ENCODE peak calls at places on chromosomes 5 and 9, in five cellular contexts. One of them, this sample, is unnamed.

GRCh38 chr9:135087489-135087791 is at the start of gene OLFM1:
- DNase-seq in astrocyte of the cerebellum: no peak
- DNase-seq in BE2C: peak; percentile 92
- DNase-seq in fibroblast of villous mesenchyme: peak; percentile 47
- DNase-seq in astrocyte: peak; percentile 41
- DNase-seq in this sample: peak; percentile 46

GRCh38 chr9:128055222-128056040 is 11.7 kb downstream of the NAIF1 start:
- DNase-seq in astrocyte of the cerebellum: no peak
- DNase-seq in BE2C: no peak
- DNase-seq in fibroblast of villous mesenchyme: peak; percentile 67
- DNase-seq in astrocyte: no peak
- DNase-seq in this sample: no peak

GRCh38 chr5:543755-544674 is 19.8 kb upstream of the SLC9A3 start:
- DNase-seq in astrocyte of the cerebellum: no peak
- DNase-seq in BE2C: peak; percentile 4
- DNase-seq in fibroblast of villous mesenchyme: no peak
- DNase-seq in astrocyte: no peak
- DNase-seq in this sample: no peak

GRCh38 chr9:134967547-134967930 is 49.8 kb upstream of the FCN1 start:
- DNase-seq in astrocyte of the cerebellum: no peak
- DNase-seq in BE2C: peak; percentile 65
- DNase-seq in fibroblast of villous mesenchyme: no peak
- DNase-seq in astrocyte: no peak
- DNase-seq in this sample: peak; percentile 6

GRCh38 chr5:76441101-76441500 is 38.0 kb downstream of the IQGAP2 start:
- DNase-seq in astrocyte of the cerebellum: no peak
- DNase-seq in BE2C: no peak
- DNase-seq in fibroblast of villous mesenchyme: no peak
- DNase-seq in astrocyte: no peak
- DNase-seq in this sample: no peak

GRCh38 chr9:121172726-121173487 is 28.8 kb downstream of the RAB14 start:
- DNase-seq in astrocyte of the cerebellum: no peak
- DNase-seq in BE2C: no peak
- DNase-seq in fibroblast of villous mesenchyme: no peak
- DNase-seq in astrocyte: no peak
- DNase-seq in this sample: peak; percentile 25

GRCh38 chr5:39441838-39442237 is 17.1 kb upstream of the DAB2 start:
- DNase-seq in astrocyte of the cerebellum: no peak
- DNase-seq in BE2C: no peak
- DNase-seq in fibroblast of villous mesenchyme: no peak
- DNase-seq in astrocyte: no peak
- DNase-seq in this sample: no peak

GRCh38 chr5:165410476-165410875 is 1905.1 kb downstream of the MAT2B start:
- DNase-seq in astrocyte of the cerebellum: no peak
- DNase-seq in BE2C: no peak
- DNase-seq in fibroblast of villous mesenchyme: no peak
- DNase-seq in astrocyte: no peak
- DNase-seq in this sample: no peak

GRCh38 chr5:180026320-180026719 is 45.2 kb downstream of the RNF130 start:
- DNase-seq in astrocyte of the cerebellum: peak; percentile 60
- DNase-seq in BE2C: no peak
- DNase-seq in fibroblast of villous mesenchyme: peak; percentile 16
- DNase-seq in astrocyte: peak; percentile 82
- DNase-seq in this sample: peak; percentile 67

GRCh38 chr5:110903966-110904365 is 165.2 kb downstream of the SLC25A46 start:
- DNase-seq in astrocyte of the cerebellum: no peak
- DNase-seq in BE2C: no peak
- DNase-seq in fibroblast of villous mesenchyme: peak; percentile 43
- DNase-seq in astrocyte: peak; percentile 67
- DNase-seq in this sample: no peak

GRCh38 chr9:129483467-129484324 is 137.2 kb downstream of the C9orf50 start:
- DNase-seq in astrocyte of the cerebellum: peak; percentile 70
- DNase-seq in BE2C: peak; percentile 55
- DNase-seq in fibroblast of villous mesenchyme: peak; percentile 97
- DNase-seq in astrocyte: peak; percentile 87
- DNase-seq in this sample: peak; percentile 85

GRCh38 chr5:82360043-82360442 is 81.9 kb upstream of the RPS23 start:
- DNase-seq in astrocyte of the cerebellum: no peak
- DNase-seq in BE2C: no peak
- DNase-seq in fibroblast of villous mesenchyme: no peak
- DNase-seq in astrocyte: no peak
- DNase-seq in this sample: no peak

GRCh38 chr5:38039091-38039490 is 199.2 kb upstream of the GDNF start:
- DNase-seq in astrocyte of the cerebellum: no peak
- DNase-seq in BE2C: no peak
- DNase-seq in fibroblast of villous mesenchyme: no peak
- DNase-seq in astrocyte: no peak
- DNase-seq in this sample: no peak

GRCh38 chr5:38032149-38032548 is 192.3 kb upstream of the GDNF start:
- DNase-seq in astrocyte of the cerebellum: no peak
- DNase-seq in BE2C: no peak
- DNase-seq in fibroblast of villous mesenchyme: no peak
- DNase-seq in astrocyte: no peak
- DNase-seq in this sample: no peak

GRCh38 chr5:38039826-38040225 is 200.0 kb upstream of the GDNF start:
- DNase-seq in astrocyte of the cerebellum: no peak
- DNase-seq in BE2C: no peak
- DNase-seq in fibroblast of villous mesenchyme: no peak
- DNase-seq in astrocyte: no peak
- DNase-seq in this sample: no peak

DNA sequence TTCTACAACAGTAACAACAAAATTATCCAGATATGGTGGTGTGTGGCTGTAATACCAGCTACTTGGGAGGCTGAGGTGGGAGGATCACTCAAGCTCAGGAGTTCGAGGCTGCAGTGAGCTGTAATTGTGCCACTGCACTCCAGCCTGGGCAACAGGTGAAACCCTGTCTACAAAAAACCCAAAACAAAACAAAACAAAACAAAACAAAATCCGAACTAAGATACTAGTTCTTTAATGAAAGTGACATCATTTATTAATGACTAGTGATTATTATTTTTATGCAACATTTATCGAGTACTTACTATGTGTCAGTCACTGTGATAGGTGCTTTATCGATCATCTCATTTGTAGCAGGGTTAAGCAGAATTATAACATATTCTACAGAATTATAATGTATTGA is 196.9 kb upstream of the GDNF start:
- DNase-seq in astrocyte of the cerebellum: no peak
- DNase-seq in BE2C: no peak
- DNase-seq in fibroblast of villous mesenchyme: no peak
- DNase-seq in astrocyte: no peak
- DNase-seq in this sample: no peak
- TF ChIP-seq CTCF in astrocyte of the cerebellum: no peak
- TF ChIP-seq CTCF in BE2C: no peak
- TF ChIP-seq CTCF in fibroblast of villous mesenchyme: no peak
- TF ChIP-seq CTCF in astrocyte: no peak
- TF ChIP-seq CTCF in this sample: no peak

GRCh38 chr5:43520615-43521014 is 5.7 kb upstream of the C5orf34 start:
- DNase-seq in astrocyte of the cerebellum: no peak
- DNase-seq in BE2C: no peak
- DNase-seq in fibroblast of villous mesenchyme: no peak
- DNase-seq in astrocyte: no peak
- DNase-seq in this sample: no peak

GRCh38 chr5:43515678-43516048 is 715 bp upstream of the C5orf34 start:
- DNase-seq in astrocyte of the cerebellum: no peak
- DNase-seq in BE2C: no peak
- DNase-seq in fibroblast of villous mesenchyme: no peak
- DNase-seq in astrocyte: no peak
- DNase-seq in this sample: no peak

GRCh38 chr5:43514471-43514815 is 505 bp downstream of the C5orf34 start:
- DNase-seq in astrocyte of the cerebellum: peak; percentile 76
- DNase-seq in BE2C: peak; percentile 21
- DNase-seq in fibroblast of villous mesenchyme: peak; percentile 72
- DNase-seq in astrocyte: peak; percentile 86
- DNase-seq in this sample: peak; percentile 87

GRCh38 chr5:43514816-43515677 is at the start of gene C5orf34:
- DNase-seq in astrocyte of the cerebellum: peak; percentile 87
- DNase-seq in BE2C: peak; percentile 97
- DNase-seq in fibroblast of villous mesenchyme: peak; percentile 96
- DNase-seq in astrocyte: peak; percentile 88
- DNase-seq in this sample: peak; percentile 94
- TF ChIP-seq CTCF in astrocyte of the cerebellum: no peak
- TF ChIP-seq CTCF in BE2C: no peak
- TF ChIP-seq CTCF in fibroblast of villous mesenchyme: no peak
- TF ChIP-seq CTCF in astrocyte: no peak
- TF ChIP-seq CTCF in this sample: no peak

DNA sequence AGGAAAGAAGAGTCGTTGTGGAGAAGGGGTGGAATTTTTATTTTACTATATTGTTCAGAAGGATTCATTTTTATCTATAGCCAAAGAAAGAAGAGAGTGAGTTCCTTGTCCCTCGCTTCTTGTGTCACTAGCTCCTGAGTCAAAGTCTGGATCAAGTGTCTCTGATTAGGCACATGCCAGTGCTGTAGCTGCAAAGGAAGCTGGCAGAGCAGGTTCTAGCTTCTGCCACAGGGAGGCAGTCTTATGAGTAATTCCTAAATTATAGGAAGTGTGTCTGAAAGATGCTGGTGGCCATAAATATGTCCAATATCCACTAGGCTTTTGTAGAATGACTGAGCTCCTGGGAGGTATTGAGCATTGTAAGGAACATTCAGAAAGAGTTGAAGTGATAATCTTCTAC is 84.7 kb downstream of the DOCK2 start:
- DNase-seq in astrocyte of the cerebellum: no peak
- DNase-seq in BE2C: no peak
- DNase-seq in fibroblast of villous mesenchyme: no peak
- DNase-seq in astrocyte: no peak
- DNase-seq in this sample: no peak
- TF ChIP-seq CTCF in astrocyte of the cerebellum: no peak
- TF ChIP-seq CTCF in BE2C: no peak
- TF ChIP-seq CTCF in fibroblast of villous mesenchyme: peak; percentile 8
- TF ChIP-seq CTCF in astrocyte: no peak
- TF ChIP-seq CTCF in this sample: no peak

DNA sequence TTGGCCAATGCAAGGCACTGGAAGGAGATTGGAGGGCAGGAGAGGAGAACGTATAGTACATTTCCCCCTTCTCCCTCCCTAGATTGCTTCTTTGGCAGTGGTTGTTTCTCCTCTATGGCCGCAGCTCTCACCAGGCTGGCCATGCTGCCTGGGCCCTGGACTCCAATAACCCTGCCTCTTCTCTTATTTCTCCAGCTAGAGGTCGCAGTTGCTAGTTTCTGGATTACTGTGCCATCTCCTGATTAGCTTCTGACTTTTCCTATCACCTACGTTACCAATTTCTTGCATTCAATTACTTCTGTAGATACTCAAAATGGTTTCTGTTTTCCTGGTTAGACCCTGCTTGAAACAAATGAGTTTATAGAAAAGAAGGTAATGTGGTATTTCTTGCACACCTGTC is 2.4 kb upstream of the MACIR start:
- DNase-seq in astrocyte of the cerebellum: no peak
- DNase-seq in BE2C: no peak
- DNase-seq in fibroblast of villous mesenchyme: no peak
- DNase-seq in astrocyte: no peak
- DNase-seq in this sample: no peak
- TF ChIP-seq CTCF in astrocyte of the cerebellum: no peak
- TF ChIP-seq CTCF in BE2C: peak; percentile 42
- TF ChIP-seq CTCF in fibroblast of villous mesenchyme: peak; percentile 33
- TF ChIP-seq CTCF in astrocyte: no peak
- TF ChIP-seq CTCF in this sample: no peak

GRCh38 chr5:139862803-139863202 is 67.2 kb downstream of the PSD2 start:
- DNase-seq in astrocyte of the cerebellum: no peak
- DNase-seq in BE2C: no peak
- DNase-seq in fibroblast of villous mesenchyme: no peak
- DNase-seq in astrocyte: no peak
- DNase-seq in this sample: no peak
- TF ChIP-seq CTCF in astrocyte of the cerebellum: peak; percentile 20
- TF ChIP-seq CTCF in BE2C: peak; percentile 9
- TF ChIP-seq CTCF in fibroblast of villous mesenchyme: no peak
- TF ChIP-seq CTCF in astrocyte: peak; percentile 9
- TF ChIP-seq CTCF in this sample: no peak

GRCh38 chr5:177301503-177302165 is 1.9 kb downstream of the RAB24 start:
- DNase-seq in astrocyte of the cerebellum: no peak
- DNase-seq in BE2C: no peak
- DNase-seq in fibroblast of villous mesenchyme: no peak
- DNase-seq in astrocyte: no peak
- DNase-seq in this sample: no peak

GRCh38 chr5:177303925-177304391 is 359 bp downstream of the PRELID1 start:
- DNase-seq in astrocyte of the cerebellum: no peak
- DNase-seq in BE2C: no peak
- DNase-seq in fibroblast of villous mesenchyme: no peak
- DNase-seq in astrocyte: no peak
- DNase-seq in this sample: no peak

GRCh38 chr5:177302354-177303110 is 987 bp downstream of the RAB24 start:
- DNase-seq in astrocyte of the cerebellum: no peak
- DNase-seq in BE2C: peak; percentile 47
- DNase-seq in fibroblast of villous mesenchyme: no peak
- DNase-seq in astrocyte: no peak
- DNase-seq in this sample: peak; percentile 10

GRCh38 chr5:177304392-177305119 is 957 bp downstream of the PRELID1 start:
- DNase-seq in astrocyte of the cerebellum: no peak
- DNase-seq in BE2C: no peak
- DNase-seq in fibroblast of villous mesenchyme: no peak
- DNase-seq in astrocyte: no peak
- DNase-seq in this sample: peak; percentile 12

GRCh38 chr5:177303121-177303924 is at the start of the genes PRELID1 and RAB24:
- DNase-seq in astrocyte of the cerebellum: peak; percentile 42
- DNase-seq in BE2C: peak; percentile 94
- DNase-seq in fibroblast of villous mesenchyme: peak; percentile 85
- DNase-seq in astrocyte: peak; percentile 50
- DNase-seq in this sample: peak; percentile 74
- TF ChIP-seq CTCF in astrocyte of the cerebellum: peak; percentile 37
- TF ChIP-seq CTCF in BE2C: no peak
- TF ChIP-seq CTCF in fibroblast of villous mesenchyme: peak; percentile 25
- TF ChIP-seq CTCF in astrocyte: peak; percentile 12
- TF ChIP-seq CTCF in this sample: peak; percentile 34

GRCh38 chr5:125499969-125500368 is 753.5 kb upstream of the ZNF608 start:
- DNase-seq in astrocyte of the cerebellum: no peak
- DNase-seq in BE2C: no peak
- DNase-seq in fibroblast of villous mesenchyme: no peak
- DNase-seq in astrocyte: no peak
- DNase-seq in this sample: no peak

GRCh38 chr5:125492977-125493376 is 746.5 kb upstream of the ZNF608 start:
- DNase-seq in astrocyte of the cerebellum: no peak
- DNase-seq in BE2C: peak; percentile 54
- DNase-seq in fibroblast of villous mesenchyme: no peak
- DNase-seq in astrocyte: no peak
- DNase-seq in this sample: no peak

GRCh38 chr5:125497651-125498050 is 751.2 kb upstream of the ZNF608 start:
- DNase-seq in astrocyte of the cerebellum: no peak
- DNase-seq in BE2C: no peak
- DNase-seq in fibroblast of villous mesenchyme: no peak
- DNase-seq in astrocyte: no peak
- DNase-seq in this sample: no peak

GRCh38 chr5:125491986-125492385 is 745.5 kb upstream of the ZNF608 start:
- DNase-seq in astrocyte of the cerebellum: no peak
- DNase-seq in BE2C: no peak
- DNase-seq in fibroblast of villous mesenchyme: peak; percentile 13
- DNase-seq in astrocyte: no peak
- DNase-seq in this sample: no peak

DNA sequence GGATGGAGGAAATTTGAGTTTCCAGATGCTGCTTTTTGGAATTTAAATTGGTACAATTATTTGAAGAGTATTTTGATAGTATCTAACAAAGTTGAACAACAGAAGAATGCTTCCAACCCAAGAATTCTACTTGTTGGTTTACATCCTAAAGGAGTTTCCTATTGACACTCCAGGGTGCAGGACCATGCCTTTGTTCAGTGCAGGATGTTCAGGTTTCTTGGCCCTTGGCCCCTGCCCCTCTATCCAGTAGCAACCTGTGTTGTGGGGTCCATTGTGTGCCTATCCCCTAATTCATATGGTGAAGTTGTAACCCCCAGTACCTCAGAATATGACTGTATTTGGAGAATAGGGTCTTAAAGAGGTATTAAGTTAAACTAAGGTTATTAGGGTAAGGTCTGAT is 750.0 kb upstream of the ZNF608 start:
- DNase-seq in astrocyte of the cerebellum: no peak
- DNase-seq in BE2C: no peak
- DNase-seq in fibroblast of villous mesenchyme: no peak
- DNase-seq in astrocyte: no peak
- DNase-seq in this sample: no peak
- TF ChIP-seq CTCF in astrocyte of the cerebellum: no peak
- TF ChIP-seq CTCF in BE2C: no peak
- TF ChIP-seq CTCF in fibroblast of villous mesenchyme: no peak
- TF ChIP-seq CTCF in astrocyte: no peak
- TF ChIP-seq CTCF in this sample: no peak

This sample was measured in IMR-90.